ENCODE peak calls at places on chromosomes 3 and 15, in six cellular contexts. J is coronary artery, X is neural crest cell, R is HCT116, S is lower lobe of right lung, Z is heart right ventricle. O is an unnamed sample.

GRCh38 chr3:190585771-190586630 is 72.1 kb downstream of the IL1RAP start:
- DNase-seq in J (no peak), X (no peak), R (peak), S (no peak), Z (no peak), O (peak)

GRCh38 chr3:129827765-129828164 is 65.7 kb downstream of the TMCC1 start:
- DNase-seq in J (no peak), X (no peak), R (no peak), S (peak), Z (no peak), O (peak)

GRCh38 chr3:130772124-130772523 is 25.5 kb upstream of the PIK3R4 start:
- DNase-seq in J (no peak), X (no peak), R (no peak), S (no peak), Z (no peak), O (no peak)

GRCh38 chr3:126531051-126531330 is 7.0 kb downstream of the CHST13 start:
- DNase-seq in J (no peak), X (no peak), R (no peak), S (peak), Z (no peak), O (no peak)

GRCh38 chr3:172546105-172546504 is 22.9 kb upstream of the TNFSF10 start:
- DNase-seq in J (no peak), X (no peak), R (peak), S (no peak), Z (no peak), O (no peak)

GRCh38 chr15:73600413-73601050 is 32.7 kb downstream of the NPTN start:
- DNase-seq in J (no peak), X (no peak), R (no peak), S (no peak), Z (no peak), O (no peak)

GRCh38 chr3:53089511-53089910 is 40.7 kb downstream of the RFT1 start:
- DNase-seq in J (peak), X (no peak), R (no peak), S (no peak), Z (peak), O (no peak)

GRCh38 chr3:66237551-66237950 is 16.8 kb downstream of the SLC25A26 start:
- DNase-seq in J (no peak), X (no peak), R (no peak), S (no peak), Z (no peak), O (no peak)

GRCh38 chr3:182490601-182491485 is 302.5 kb upstream of the ATP11B start:
- DNase-seq in J (no peak), X (no peak), R (peak), S (no peak), Z (no peak), O (no peak)

GRCh38 chr3:3097958-3098357 is 12.2 kb downstream of the IL5RA start:
- DNase-seq in J (no peak), X (no peak), R (no peak), S (no peak), Z (no peak), O (no peak)

GRCh38 chr3:187066228-187066995 is 72.9 kb downstream of the RPL39L start:
- DNase-seq in J (no peak), X (no peak), R (peak), S (no peak), Z (no peak), O (no peak)

GRCh38 chr15:70783610-70784021 is 20.3 kb upstream of the UACA start:
- DNase-seq in J (no peak), X (no peak), R (no peak), S (no peak), Z (no peak), O (no peak)

GRCh38 chr15:28886431-28887343 is 913 bp downstream of the APBA2 start:
- DNase-seq in J (no peak), X (no peak), R (no peak), S (peak), Z (no peak), O (no peak)

GRCh38 chr3:15339786-15340215 is 7.4 kb upstream of the SH3BP5 start:
- DNase-seq in J (no peak), X (no peak), R (no peak), S (no peak), Z (no peak), O (no peak)

GRCh38 chr15:90219421-90220141 is 14.2 kb downstream of the CIB1 start:
- DNase-seq in J (no peak), X (peak), R (no peak), S (peak), Z (peak), O (no peak)

GRCh38 chr3:157100997-157101396 is 59.0 kb downstream of the CCNL1 start:
- DNase-seq in J (no peak), X (no peak), R (no peak), S (no peak), Z (no peak), O (no peak)

GRCh38 chr3:40200754-40201316 is 108.7 kb upstream of the EIF1B start:
- DNase-seq in J (no peak), X (no peak), R (no peak), S (no peak), Z (no peak), O (no peak)

GRCh38 chr3:16370872-16371740 is 106.1 kb downstream of the OXNAD1 start:
- DNase-seq in J (no peak), X (no peak), R (no peak), S (no peak), Z (peak), O (no peak)

GRCh38 chr3:47266709-47267489 is 15.7 kb downstream of the KIF9 start:
- DNase-seq in J (peak), X (no peak), R (peak), S (peak), Z (peak), O (peak)

GRCh38 chr15:101108791-101109190 is 143.1 kb downstream of the CHSY1 start:
- DNase-seq in J (no peak), X (no peak), R (no peak), S (no peak), Z (no peak), O (no peak)

GRCh38 chr3:64266983-64267382 is 41.7 kb upstream of the PRICKLE2 start:
- DNase-seq in J (no peak), X (no peak), R (no peak), S (no peak), Z (no peak), O (no peak)

GRCh38 chr3:161559177-161559998 is 62.8 kb downstream of the OTOL1 start:
- DNase-seq in J (no peak), X (peak), R (peak), S (no peak), Z (no peak), O (no peak)

GRCh38 chr3:86880066-86880465 is 110.9 kb downstream of the VGLL3 start:
- DNase-seq in J (no peak), X (no peak), R (no peak), S (no peak), Z (no peak), O (no peak)

GRCh38 chr3:53252105-53252946 is 3.5 kb downstream of the TKT start:
- DNase-seq in J (no peak), X (no peak), R (no peak), S (peak), Z (no peak), O (no peak)

GRCh38 chr3:132417695-132418520 is 606 bp downstream of the DNAJC13 start:
- DNase-seq in J (peak), X (no peak), R (no peak), S (peak), Z (no peak), O (peak)

GRCh38 chr3:178603735-178604134 is 67.5 kb downstream of the KCNMB2 start:
- DNase-seq in J (no peak), X (no peak), R (no peak), S (no peak), Z (no peak), O (no peak)

GRCh38 chr15:97900006-97900405 is 60.5 kb upstream of the ARRDC4 start:
- DNase-seq in J (no peak), X (no peak), R (no peak), S (no peak), Z (no peak), O (no peak)

GRCh38 chr3:88151358-88151757 is 1.6 kb downstream of the C3orf38 start:
- DNase-seq in J (no peak), X (no peak), R (no peak), S (no peak), Z (no peak), O (no peak)

GRCh38 chr3:27354588-27355203 is 14.5 kb downstream of the NEK10 start:
- DNase-seq in J (no peak), X (no peak), R (no peak), S (no peak), Z (no peak), O (no peak)

GRCh38 chr3:72475258-72476138 is 372.7 kb downstream of the SHQ1 start:
- DNase-seq in J (no peak), X (no peak), R (no peak), S (no peak), Z (no peak), O (no peak)

GRCh38 chr3:38137615-38138346 is 680 bp upstream of the MYD88 start:
- DNase-seq in J (peak), X (peak), R (no peak), S (peak), Z (no peak), O (no peak)

GRCh38 chr3:194711913-194712312 is 26.2 kb downstream of the FAM43A start:
- DNase-seq in J (no peak), X (no peak), R (peak), S (no peak), Z (no peak), O (no peak)

DNA sequence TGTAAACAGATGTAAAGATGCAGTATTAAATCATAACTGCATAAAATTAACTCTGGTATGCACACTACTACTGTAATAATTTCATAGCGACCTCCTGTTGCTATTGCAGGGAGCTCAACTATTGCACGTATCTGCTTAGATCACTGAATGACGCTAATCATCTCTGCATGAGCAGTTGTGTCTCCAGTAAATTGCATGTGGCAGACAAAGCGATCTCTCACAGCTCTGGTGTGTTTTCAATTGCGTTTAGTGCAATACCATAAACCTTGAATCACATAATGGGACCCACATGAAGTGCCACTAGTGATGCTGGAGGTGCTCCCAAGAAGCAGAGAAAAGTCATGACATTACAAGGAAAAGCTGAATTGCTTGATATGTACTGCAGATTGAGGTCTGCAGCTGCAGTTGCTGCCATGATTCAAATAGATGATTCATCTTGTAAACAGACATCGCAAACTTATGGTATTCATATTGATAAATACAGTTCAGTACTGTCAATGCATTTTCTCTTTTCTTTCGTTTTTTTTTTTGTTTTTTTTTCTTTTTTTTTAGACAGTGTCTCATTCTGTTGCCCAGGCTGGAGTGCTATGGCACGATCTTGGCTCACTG is 30.2 kb upstream of the LCTL start:
- DNase-seq in J (no peak), X (no peak), R (no peak), S (no peak), Z (no peak), O (no peak)
- TF ChIP-seq CTCF in J (no peak), X (no peak), R (no peak), S (no peak), Z (no peak), O (no peak)

GRCh38 chr15:81575436-81576123 is 201.6 kb upstream of the TMC3 start:
- DNase-seq in J (no peak), X (no peak), R (no peak), S (no peak), Z (no peak), O (no peak)
- TF ChIP-seq CTCF in J (no peak), X (no peak), R (no peak), S (no peak), Z (no peak), O (no peak)

GRCh38 chr15:62809968-62810260 is 232.6 kb upstream of the TPM1 start:
- DNase-seq in J (no peak), X (no peak), R (no peak), S (no peak), Z (no peak), O (no peak)
- TF ChIP-seq CTCF in J (no peak), X (no peak), R (no peak), S (no peak), Z (no peak), O (no peak)

GRCh38 chr3:111899966-111900365 is 40.9 kb downstream of the PHLDB2 start:
- DNase-seq in J (no peak), X (no peak), R (no peak), S (no peak), Z (no peak), O (no peak)

GRCh38 chr3:111901617-111902016 is 42.6 kb downstream of the PHLDB2 start:
- DNase-seq in J (no peak), X (no peak), R (no peak), S (no peak), Z (no peak), O (no peak)

GRCh38 chr3:111904376-111905241 is 45.5 kb downstream of the PHLDB2 start:
- DNase-seq in J (no peak), X (no peak), R (peak), S (no peak), Z (no peak), O (no peak)

GRCh38 chr3:111903067-111903511 is 44.0 kb downstream of the PHLDB2 start:
- DNase-seq in J (no peak), X (no peak), R (peak), S (no peak), Z (no peak), O (no peak)

DNA sequence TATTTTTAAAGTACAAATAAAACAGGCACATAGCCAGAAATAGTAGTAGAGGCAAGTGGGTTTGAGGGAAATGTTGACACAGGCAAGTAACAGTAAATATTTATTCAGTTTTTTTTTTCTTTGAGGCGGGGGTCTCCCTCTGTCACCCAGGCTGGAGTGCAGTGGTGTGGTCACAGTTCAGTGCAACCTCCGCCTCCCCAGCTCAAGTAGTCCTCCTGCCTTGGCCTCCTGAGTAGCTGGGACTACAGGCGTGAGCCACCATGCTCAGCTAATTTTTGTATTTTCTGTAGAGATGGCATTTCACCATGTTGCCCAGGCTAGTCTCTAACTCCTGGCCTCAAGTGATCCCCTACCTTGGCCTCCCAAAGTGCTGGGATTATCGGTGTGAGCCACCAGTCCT is 43.5 kb downstream of the PHLDB2 start:
- DNase-seq in J (no peak), X (no peak), R (no peak), S (no peak), Z (no peak), O (no peak)
- TF ChIP-seq CTCF in J (no peak), X (no peak), R (no peak), S (no peak), Z (no peak), O (no peak)

GRCh38 chr15:72312605-72313447 is 7.1 kb downstream of the CELF6 start:
- DNase-seq in J (no peak), X (peak), R (peak), S (peak), Z (peak), O (peak)
- TF ChIP-seq CTCF in J (peak), X (peak), R (peak), S (peak), Z (peak), O (peak)

GRCh38 chr3:153835540-153835939 is 285.6 kb upstream of the ARHGEF26 start:
- DNase-seq in J (no peak), X (no peak), R (no peak), S (no peak), Z (no peak), O (no peak)
- TF ChIP-seq CTCF in J (no peak), X (no peak), R (peak), S (no peak), Z (no peak), O (no peak)

GRCh38 chr15:88066758-88067157 is 189.8 kb downstream of the NTRK3 start:
- DNase-seq in J (no peak), X (no peak), R (no peak), S (no peak), Z (no peak), O (no peak)

GRCh38 chr15:88060383-88060782 is 196.2 kb downstream of the NTRK3 start:
- DNase-seq in J (no peak), X (no peak), R (no peak), S (no peak), Z (no peak), O (no peak)

GRCh38 chr15:88057836-88058235 is 198.7 kb downstream of the NTRK3 start:
- DNase-seq in J (no peak), X (no peak), R (no peak), S (no peak), Z (no peak), O (no peak)

DNA sequence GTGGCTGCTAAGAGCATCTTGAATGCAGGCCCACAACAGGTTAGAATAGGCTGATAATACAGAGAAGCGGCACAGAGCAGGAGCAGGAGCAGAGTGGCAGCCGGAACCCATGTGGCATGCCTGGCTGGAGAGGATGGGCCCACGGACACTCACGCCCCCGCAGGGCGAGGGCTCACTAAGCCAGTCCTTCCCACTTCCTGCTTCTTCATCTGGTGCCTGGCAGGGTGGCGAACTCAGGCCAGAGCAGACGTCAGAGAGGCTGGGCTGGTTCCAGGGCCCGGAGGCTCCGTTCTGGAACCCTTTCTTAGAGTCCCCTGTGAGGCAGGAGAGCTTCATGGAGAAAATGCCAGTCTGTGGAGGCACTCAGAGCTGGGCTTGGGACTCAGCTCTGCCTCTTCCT is 195.1 kb downstream of the NTRK3 start:
- DNase-seq in J (no peak), X (no peak), R (no peak), S (no peak), Z (no peak), O (no peak)
- TF ChIP-seq CTCF in J (no peak), X (no peak), R (no peak), S (no peak), Z (no peak), O (no peak)

GRCh38 chr15:62742409-62743171 is 300.0 kb upstream of the TPM1 start:
- DNase-seq in J (peak), X (peak), R (peak), S (no peak), Z (peak), O (no peak)

GRCh38 chr15:62739082-62739481 is 303.5 kb upstream of the TPM1 start:
- DNase-seq in J (no peak), X (no peak), R (peak), S (no peak), Z (no peak), O (no peak)

GRCh38 chr15:62741106-62741505 is 301.4 kb upstream of the TPM1 start:
- DNase-seq in J (no peak), X (no peak), R (no peak), S (no peak), Z (no peak), O (no peak)

GRCh38 chr15:62739507-62739906 is 303.0 kb upstream of the TPM1 start:
- DNase-seq in J (no peak), X (no peak), R (no peak), S (no peak), Z (no peak), O (no peak)

DNA sequence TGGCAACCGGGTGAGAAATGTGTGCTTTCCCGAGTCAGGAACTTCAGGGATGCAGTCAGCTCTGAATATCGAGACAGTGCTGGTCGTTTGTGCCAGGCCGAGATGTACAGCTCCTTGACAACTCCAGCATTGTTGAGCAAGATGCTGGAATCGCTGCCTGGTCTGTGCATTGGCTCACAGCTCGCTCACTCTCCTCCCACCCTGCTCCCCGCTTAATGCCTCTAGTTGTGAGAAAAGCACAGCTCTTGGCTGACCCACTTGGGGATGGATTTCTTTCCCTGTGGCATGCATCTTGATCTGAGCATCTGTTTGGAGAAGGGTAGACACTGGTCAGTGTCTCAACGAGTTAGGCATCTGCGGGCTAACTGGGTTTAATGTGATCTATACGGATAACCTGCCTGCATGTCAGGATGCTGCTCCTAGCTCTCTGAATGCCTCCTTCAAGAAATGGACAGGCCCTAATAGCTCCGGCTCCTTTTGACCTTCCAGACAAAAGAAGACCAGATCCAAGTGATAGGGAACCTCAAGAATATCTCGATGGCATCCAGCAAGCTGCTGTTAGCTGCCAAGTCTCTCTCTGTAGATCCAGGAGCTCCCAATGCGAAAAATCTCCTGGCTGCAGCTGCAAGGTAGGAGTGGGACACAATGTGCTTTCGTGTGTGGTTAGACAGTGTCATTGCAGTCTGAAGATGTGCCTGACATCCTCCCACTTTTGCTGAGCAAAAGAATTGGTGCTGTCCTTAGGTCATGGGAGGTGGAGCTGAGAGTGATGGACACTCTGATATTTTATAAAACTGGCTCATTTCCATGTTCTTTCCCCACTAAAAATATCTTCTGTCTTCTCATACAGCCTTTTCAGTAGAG is 302.2 kb upstream of the TPM1 start:
- DNase-seq in J (no peak), X (no peak), R (no peak), S (no peak), Z (no peak), O (no peak)
- TF ChIP-seq CTCF in J (no peak), X (no peak), R (no peak), S (no peak), Z (no peak), O (no peak)